ENCODE peak calls at places on chromosomes 5 and 9, in eight cellular contexts. P, G, H, I, V, O, S and T are unnamed samples.
A peak's percentile ranks its signal among the peaks of the same experiment; 100 is the strongest.

GRCh38 chr9:134236001-134236421 is 71.6 kb upstream of the RNU6ATAC start:
- DNase-seq in H (no peak), S (peak; percentile 46), G (no peak), I (no peak), P (no peak), O (no peak), V (no peak), T (peak; percentile 54)

GRCh38 chr9:123097709-123098459 is 64.4 kb downstream of the GPR21 start:
- DNase-seq in O (no peak), V (no peak), P (no peak), S (no peak), I (no peak), H (no peak), G (no peak), T (no peak)

GRCh38 chr9:121652037-121652837 is 803 bp downstream of the DAB2IP start:
- DNase-seq in V (no peak), S (peak; percentile 56), P (peak; percentile 82), O (no peak), G (no peak), H (peak; percentile 60), I (peak; percentile 39), T (peak; percentile 42)

GRCh38 chr9:76528642-76529190 is 69.7 kb downstream of the GCNT1 start:
- DNase-seq in H (no peak), S (no peak), V (no peak), G (no peak), I (no peak), O (no peak), P (peak; percentile 71), T (peak; percentile 15)

GRCh38 chr5:6319116-6319515 is 59.2 kb downstream of the MED10 start:
- DNase-seq in I (no peak), V (no peak), O (no peak), P (no peak), S (peak; percentile 17), G (no peak), H (no peak), T (no peak)

GRCh38 chr5:94308442-94308841 is 310.0 kb downstream of the KIAA0825 start:
- DNase-seq in P (no peak), H (no peak), S (no peak), V (no peak), G (no peak), O (no peak), I (no peak), T (no peak)

GRCh38 chr9:84694248-84694647 is 24.7 kb downstream of the NTRK2 start:
- DNase-seq in G (no peak), I (no peak), V (no peak), P (no peak), H (no peak), S (no peak), O (no peak), T (no peak)

GRCh38 chr5:132772291-132773070 is 4.6 kb downstream of the SEPTIN8 start:
- DNase-seq in G (no peak), I (no peak), O (no peak), H (no peak), S (no peak), P (peak; percentile 48), V (no peak), T (no peak)

GRCh38 chr9:126524353-126525077 is 89.2 kb upstream of the LMX1B start:
- DNase-seq in V (no peak), H (no peak), I (no peak), S (no peak), O (no peak), G (no peak), P (peak; percentile 59), T (no peak)

GRCh38 chr9:107422189-107422802 is 67.3 kb downstream of the KLF4 start:
- DNase-seq in I (peak; percentile 81), V (peak; percentile 59), S (peak; percentile 87), O (peak; percentile 5), P (peak; percentile 84), G (no peak), H (peak; percentile 89), T (peak; percentile 77)

GRCh38 chr5:161301586-161301985 is 244.9 kb downstream of the GABRB2 start:
- DNase-seq in S (no peak), H (no peak), G (no peak), O (no peak), V (no peak), P (no peak), I (no peak), T (no peak)

GRCh38 chr9:19286634-19287188 is 56.2 kb downstream of the DENND4C start:
- DNase-seq in S (peak; percentile 25), G (no peak), H (no peak), O (no peak), I (peak; percentile 28), V (no peak), P (no peak), T (no peak)

GRCh38 chr5:139925650-139926640 is 117.2 kb downstream of the NRG2 start:
- DNase-seq in O (no peak), S (peak; percentile 32), I (peak; percentile 3), G (no peak), H (no peak), P (no peak), V (no peak), T (no peak)

GRCh38 chr9:32956606-32957005 is 44.8 kb downstream of the APTX start:
- DNase-seq in H (no peak), I (no peak), G (no peak), P (no peak), O (no peak), S (no peak), V (no peak), T (no peak)